ENCODE peak calls at places on chromosomes 4 and X, in ten cellular contexts. L is heart left ventricle, X is nephron progenitor cell, H is H9, A is psoas muscle, U is upper lobe of left lung, O is retinal pigment epithelial cell, P is HCT116, T is glutamatergic neuron, S is osteocyte. Q is an unnamed sample.
A peak's percentile ranks its signal among the peaks of the same experiment; 100 is the strongest.

GRCh38 chrX:66833426-66833825 is 194.5 kb upstream of the EDA2R start:
- DNase-seq in L (no peak), X (no peak), H (no peak), A (no peak), U (no peak), O (no peak), P (no peak), T (no peak), S (no peak), Q (no peak)

GRCh38 chr4:147678121-147678520 is 5.8 kb downstream of the PRMT9 start:
- DNase-seq in L (no peak), X (no peak), H (no peak), A (no peak), U (no peak), O (peak; percentile 86), P (no peak), T (no peak), S (no peak), Q (no peak)

GRCh38 chr4:10688827-10689226 is 4.3 kb upstream of the CLNK start:
- DNase-seq in L (no peak), X (no peak), H (no peak), A (no peak), U (no peak), O (no peak), P (no peak), T (no peak), S (no peak), Q (no peak)

GRCh38 chrX:122268353-122268752 is 915.7 kb upstream of the GRIA3 start:
- DNase-seq in L (no peak), X (no peak), H (no peak), A (no peak), U (no peak), O (no peak), P (no peak), T (no peak), S (no peak), Q (no peak)

GRCh38 chr4:679571-680083 is 5.3 kb downstream of the MYL5 start:
- DNase-seq in L (peak; percentile 50), X (no peak), H (no peak), A (no peak), U (no peak), O (no peak), P (no peak), T (no peak), S (no peak), Q (no peak)

GRCh38 chrX:118975831-118976598 is 1.6 kb downstream of the LONRF3 start:
- DNase-seq in L (peak; percentile 83), X (peak; percentile 44), H (no peak), A (peak; percentile 88), U (peak; percentile 84), O (no peak), P (no peak), T (peak; percentile 34), S (no peak), Q (no peak)

GRCh38 chr4:103934178-103934789 is 214.5 kb upstream of the TACR3 start:
- DNase-seq in L (no peak), X (peak; percentile 40), H (no peak), A (no peak), U (no peak), O (peak; percentile 9), P (peak; percentile 58), T (no peak), S (no peak), Q (no peak)

GRCh38 chr4:77473509-77473908 is 132.1 kb upstream of the CXCL13 start:
- DNase-seq in L (no peak), X (no peak), H (peak; percentile 47), A (no peak), U (no peak), O (no peak), P (peak; percentile 39), T (no peak), S (no peak), Q (no peak)

GRCh38 chrX:9829308-9830267 is 43.4 kb downstream of the SHROOM2 start:
- DNase-seq in L (no peak), X (no peak), H (no peak), A (no peak), U (no peak), O (peak; percentile 69), P (peak; percentile 65), T (no peak), S (no peak), Q (no peak)

GRCh38 chr4:40573593-40574311 is 55.9 kb downstream of the RBM47 start:
- DNase-seq in L (no peak), X (no peak), H (no peak), A (no peak), U (peak; percentile 67), O (no peak), P (no peak), T (no peak), S (no peak), Q (no peak)
- TF ChIP-seq CTCF in L (no peak), X (no peak), H (no peak), A (no peak), U (no peak), O (no peak), P (no peak), T (no peak), S (no peak), Q (no peak)

GRCh38 chr4:112272292-112272691 is 13.4 kb downstream of the TIFA start:
- DNase-seq in L (no peak), X (no peak), H (no peak), A (no peak), U (no peak), O (no peak), P (no peak), T (no peak), S (no peak), Q (no peak)

GRCh38 chr4:112270051-112270450 is 15.7 kb downstream of the TIFA start:
- DNase-seq in L (no peak), X (no peak), H (no peak), A (no peak), U (no peak), O (no peak), P (no peak), T (no peak), S (no peak), Q (no peak)

GRCh38 chr4:112270643-112271484 is 14.8 kb downstream of the TIFA start:
- DNase-seq in L (no peak), X (no peak), H (no peak), A (no peak), U (no peak), O (no peak), P (no peak), T (no peak), S (no peak), Q (no peak)

DNA sequence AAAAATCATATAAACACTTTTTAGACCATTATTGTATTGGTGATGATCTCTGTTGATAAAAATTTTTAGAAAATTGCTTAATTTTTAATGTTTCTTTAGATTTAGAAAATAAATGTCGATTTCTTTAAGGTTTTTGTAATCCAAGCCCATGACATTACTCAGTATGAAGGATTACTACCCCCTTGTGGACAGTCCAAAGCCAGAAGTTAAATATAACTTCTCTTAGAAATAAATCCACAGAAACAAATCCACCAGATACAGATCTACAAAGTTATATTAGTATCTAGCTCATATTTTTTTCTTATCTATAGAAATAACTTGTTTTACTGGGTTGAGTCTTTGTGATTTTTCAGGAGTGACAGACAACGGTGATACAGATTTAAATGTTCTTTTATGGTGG is 18.9 kb downstream of the TIFA start:
- DNase-seq in L (no peak), X (no peak), H (no peak), A (no peak), U (no peak), O (no peak), P (no peak), T (no peak), S (no peak), Q (no peak)
- TF ChIP-seq CTCF in L (peak; percentile 44), X (peak; percentile 18), H (peak; percentile 63), A (peak; percentile 53), U (no peak), O (peak; percentile 59), P (peak; percentile 56), T (no peak), S (peak; percentile 49), Q (peak; percentile 50)

GRCh38 chr4:109166586-109166985 is 135.9 kb downstream of the COL25A1 start:
- DNase-seq in L (no peak), X (no peak), H (no peak), A (no peak), U (no peak), O (no peak), P (no peak), T (no peak), S (no peak), Q (no peak)

GRCh38 chr4:109166126-109166525 is 136.3 kb downstream of the COL25A1 start:
- DNase-seq in L (no peak), X (no peak), H (no peak), A (no peak), U (no peak), O (no peak), P (no peak), T (no peak), S (no peak), Q (no peak)

GRCh38 chr4:109172301-109172700 is 130.2 kb downstream of the COL25A1 start:
- DNase-seq in L (no peak), X (no peak), H (no peak), A (no peak), U (no peak), O (peak; percentile 65), P (no peak), T (no peak), S (no peak), Q (no peak)

GRCh38 chr4:109171098-109171497 is 131.4 kb downstream of the COL25A1 start:
- DNase-seq in L (no peak), X (no peak), H (no peak), A (no peak), U (no peak), O (no peak), P (no peak), T (no peak), S (no peak), Q (no peak)

DNA sequence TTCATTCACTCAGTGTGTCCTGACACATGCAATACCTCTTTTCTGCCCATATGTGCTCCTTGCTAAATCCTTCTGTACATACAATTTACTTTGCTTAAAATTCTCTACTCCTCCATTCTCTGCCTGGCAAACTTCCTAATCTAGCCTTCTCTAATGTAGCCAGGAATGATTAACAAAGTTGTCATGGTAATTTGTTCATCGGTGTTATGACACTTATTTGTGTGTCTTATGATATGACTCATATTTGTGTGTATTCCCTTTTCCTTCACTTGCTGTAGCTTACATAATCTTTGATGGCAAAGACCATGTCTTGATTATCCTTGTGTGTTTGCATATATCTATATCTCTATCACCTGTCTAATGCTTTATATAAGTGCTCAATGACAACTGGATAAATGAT is 133.3 kb downstream of the COL25A1 start:
- DNase-seq in L (no peak), X (no peak), H (no peak), A (no peak), U (no peak), O (no peak), P (no peak), T (no peak), S (no peak), Q (no peak)
- TF ChIP-seq CTCF in L (no peak), X (no peak), H (no peak), A (no peak), U (no peak), O (no peak), P (no peak), T (no peak), S (no peak), Q (peak; percentile 9)

DNA sequence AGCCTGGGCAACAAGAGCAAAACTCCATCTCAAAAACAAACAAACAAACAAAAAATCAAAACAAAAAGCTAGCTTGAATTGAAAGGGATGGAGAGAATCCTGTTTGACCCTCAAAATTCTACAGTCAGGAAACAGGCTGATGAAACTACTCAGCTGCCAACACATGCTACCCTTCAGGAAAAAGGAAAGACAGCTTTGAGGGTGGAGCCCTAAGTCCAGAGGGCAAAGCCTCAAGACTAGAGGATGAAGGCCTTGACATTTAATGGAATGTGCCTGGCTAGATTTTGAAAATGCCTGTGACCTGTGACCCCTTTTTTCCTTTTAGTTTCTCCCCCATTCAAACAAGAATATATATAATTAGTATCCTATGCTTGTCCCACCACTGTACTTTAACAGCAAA is 27.1 kb downstream of the MORC4 start:
- DNase-seq in L (no peak), X (no peak), H (no peak), A (no peak), U (no peak), O (no peak), P (no peak), T (no peak), S (no peak), Q (no peak)
- TF ChIP-seq CTCF in L (no peak), X (no peak), H (no peak), A (no peak), U (no peak), O (no peak), P (no peak), T (no peak), S (no peak), Q (no peak)